ENCODE peak calls at places on chromosomes 11 and 22, in eight cellular contexts. Q, F, W, E, A, O, Z and P are unnamed samples.

GRCh38 chr11:74325649-74326645 is 14.5 kb upstream of the P4HA3 start:
- DNase-seq in Q (no peak), F (no peak), W (peak), E (no peak), A (no peak), O (no peak), Z (no peak), P (no peak)

GRCh38 chr11:134522782-134523570 is 110.9 kb upstream of the B3GAT1 start:
- DNase-seq in Q (no peak), F (no peak), W (no peak), E (no peak), A (no peak), O (no peak), Z (peak), P (no peak)

GRCh38 chr11:109865558-109866186 is 227.5 kb upstream of the ZC3H12C start:
- DNase-seq in Q (no peak), F (peak), W (no peak), E (no peak), A (peak), O (peak), Z (peak), P (no peak)

GRCh38 chr11:62152245-62153086 is 28.7 kb downstream of the INCENP start:
- DNase-seq in Q (no peak), F (no peak), W (no peak), E (no peak), A (no peak), O (no peak), Z (no peak), P (no peak)

GRCh38 chr11:102377891-102378290 is 30.9 kb downstream of the BIRC2 start:
- DNase-seq in Q (no peak), F (no peak), W (no peak), E (no peak), A (no peak), O (no peak), Z (no peak), P (no peak)

GRCh38 chr11:20261526-20261925 is 101.3 kb upstream of the DBX1 start:
- DNase-seq in Q (no peak), F (no peak), W (no peak), E (no peak), A (no peak), O (no peak), Z (no peak), P (no peak)

GRCh38 chr22:41845380-41846267 is 12.7 kb downstream of the SREBF2 start:
- DNase-seq in Q (no peak), F (no peak), W (no peak), E (no peak), A (no peak), O (no peak), Z (no peak), P (no peak)

GRCh38 chr11:116386118-116386699 is 386.6 kb downstream of the BUD13 start:
- DNase-seq in Q (no peak), F (no peak), W (no peak), E (no peak), A (no peak), O (no peak), Z (no peak), P (no peak)

GRCh38 chr11:83713701-83714100 is 427.5 kb upstream of the CCDC90B start:
- DNase-seq in Q (no peak), F (no peak), W (peak), E (no peak), A (no peak), O (no peak), Z (no peak), P (no peak)

GRCh38 chr22:24455039-24455438 is 27.6 kb downstream of the ADORA2A start:
- DNase-seq in Q (no peak), F (no peak), W (no peak), E (no peak), A (no peak), O (no peak), Z (no peak), P (no peak)

GRCh38 chr11:118415739-118416068 is 14.3 kb downstream of the ATP5MG start:
- DNase-seq in Q (no peak), F (peak), W (peak), E (no peak), A (peak), O (peak), Z (peak), P (no peak)

GRCh38 chr11:73716153-73717056 is 44.5 kb downstream of the RAB6A start:
- DNase-seq in Q (no peak), F (no peak), W (no peak), E (no peak), A (no peak), O (no peak), Z (no peak), P (peak)

GRCh38 chr22:25702571-25703167 is 39.3 kb upstream of the MYO18B start:
- DNase-seq in Q (no peak), F (no peak), W (no peak), E (no peak), A (no peak), O (no peak), Z (no peak), P (no peak)

GRCh38 chr11:131561486-131561885 is 191.1 kb downstream of the NTM start:
- DNase-seq in Q (no peak), F (no peak), W (no peak), E (no peak), A (no peak), O (no peak), Z (no peak), P (no peak)

GRCh38 chr11:120807414-120808150 is 216.3 kb upstream of the TBCEL start:
- DNase-seq in Q (no peak), F (no peak), W (peak), E (no peak), A (peak), O (peak), Z (no peak), P (no peak)

GRCh38 chr11:59668188-59668949 is 468 bp downstream of the PATL1 start:
- DNase-seq in Q (peak), F (no peak), W (peak), E (peak), A (peak), O (peak), Z (peak), P (peak)

GRCh38 chr11:111939836-111940604 is 2.9 kb downstream of the DIXDC1 start:
- DNase-seq in Q (no peak), F (no peak), W (peak), E (no peak), A (no peak), O (peak), Z (no peak), P (no peak)

GRCh38 chr11:100805509-100806199 is 118.6 kb downstream of the ARHGAP42 start:
- DNase-seq in Q (no peak), F (no peak), W (peak), E (no peak), A (no peak), O (no peak), Z (no peak), P (no peak)

GRCh38 chr11:104784684-104785460 is 113.4 kb downstream of the CASP12 start:
- DNase-seq in Q (no peak), F (no peak), W (no peak), E (no peak), A (no peak), O (no peak), Z (no peak), P (no peak)